ENCODE peak calls at places on chromosomes 2 and 18, in six cellular contexts. F is IMR-90, L is mesenchymal stem cell, X is neuronal stem cell, M is trophoblast cell, W is mesendoderm. U is an unnamed sample.
A peak's percentile ranks its signal among the peaks of the same experiment; 100 is the strongest.

GRCh38 chr2:111239107-111239506 is 118.4 kb downstream of the BCL2L11 start:
- DNase-seq in M (no peak), L (no peak), X (no peak), F (no peak), W (no peak), U (no peak)

GRCh38 chr2:30465171-30465545 is 18.1 kb downstream of the LCLAT1 start:
- DNase-seq in W (no peak), L (no peak), M (no peak), F (no peak), X (no peak), U (no peak)

GRCh38 chr18:5380581-5380980 is 85.1 kb upstream of the ZBTB14 start:
- DNase-seq in W (no peak), L (no peak), X (no peak), M (no peak), F (no peak), U (no peak)

GRCh38 chr18:37570336-37570930 is 4.8 kb upstream of the CELF4 start:
- DNase-seq in M (no peak), F (no peak), L (no peak), X (no peak), W (peak; percentile 61), U (peak; percentile 63)

GRCh38 chr2:232489516-232490220 is 2.0 kb upstream of the ECEL1 start:
- DNase-seq in X (no peak), W (no peak), F (no peak), M (no peak), L (no peak), U (peak; percentile 47)

GRCh38 chr2:159030674-159031380 is 62.4 kb downstream of the TANC1 start:
- DNase-seq in X (peak; percentile 37), L (peak; percentile 90), W (peak; percentile 99), F (peak; percentile 83), M (peak; percentile 72), U (peak; percentile 55)

GRCh38 chr18:79749251-79750191 is 48.2 kb upstream of the KCNG2 start:
- DNase-seq in L (no peak), X (no peak), M (no peak), F (peak; percentile 14), W (no peak), U (no peak)

GRCh38 chr2:149330127-149331022 is at the start of gene LYPD6:
- DNase-seq in M (peak; percentile 89), L (peak; percentile 83), X (peak; percentile 82), W (peak; percentile 82), F (peak; percentile 52), U (peak; percentile 78)

GRCh38 chr2:120589782-120590608 is 145.7 kb upstream of the GLI2 start:
- DNase-seq in M (peak; percentile 56), F (peak; percentile 98), X (no peak), W (no peak), L (no peak), U (no peak)

GRCh38 chr2:26946841-26947784 is 23.3 kb upstream of the MAPRE3 start:
- DNase-seq in X (no peak), L (peak; percentile 76), F (peak; percentile 39), W (no peak), M (peak; percentile 9), U (no peak)

GRCh38 chr18:9336827-9337226 is 2.3 kb downstream of the TWSG1 start:
- DNase-seq in F (no peak), W (no peak), M (no peak), X (no peak), L (no peak), U (no peak)

GRCh38 chr2:27494284-27494943 is 586 bp downstream of the FNDC4 start:
- DNase-seq in F (peak; percentile 20), M (peak; percentile 47), X (peak; percentile 29), W (peak; percentile 38), L (peak; percentile 35), U (peak; percentile 43)

GRCh38 chr2:83069724-83070123 is 1389.4 kb downstream of the SUCLG1 start:
- DNase-seq in M (no peak), F (peak; percentile 28), X (no peak), L (peak; percentile 56), W (no peak), U (no peak)

GRCh38 chr2:39538713-39539112 is 101.6 kb upstream of the MAP4K3 start:
- DNase-seq in M (no peak), X (no peak), F (no peak), L (no peak), W (no peak), U (no peak)

GRCh38 chr2:189236066-189236465 is 56.5 kb upstream of the COL5A2 start:
- DNase-seq in F (peak; percentile 51), W (no peak), L (no peak), X (no peak), M (no peak), U (no peak)

GRCh38 chr2:26629751-26630150 is 11.4 kb downstream of the CIB4 start:
- DNase-seq in M (no peak), X (no peak), W (no peak), F (no peak), L (no peak), U (no peak)

GRCh38 chr2:45860136-45861106 is 208.9 kb downstream of the PRKCE start:
- DNase-seq in W (peak; percentile 21), L (peak; percentile 76), F (peak; percentile 38), M (no peak), X (no peak), U (no peak)

GRCh38 chr18:905948-906415 is 1.3 kb downstream of the ADCYAP1 start:
- DNase-seq in M (no peak), L (no peak), F (no peak), X (no peak), W (peak; percentile 22), U (peak; percentile 38)

GRCh38 chr18:904135-905090 is at the start of gene ADCYAP1:
- DNase-seq in W (peak; percentile 80), X (no peak), L (peak; percentile 17), M (no peak), F (no peak), U (peak; percentile 72)

GRCh38 chr18:903703-904102 is 968 bp upstream of the ADCYAP1 start:
- DNase-seq in W (peak; percentile 73), M (peak; percentile 66), L (peak; percentile 51), F (peak; percentile 10), X (no peak), U (peak; percentile 73)

GRCh38 chr18:906416-907170 is 1.9 kb downstream of the ADCYAP1 start:
- DNase-seq in W (peak; percentile 71), M (no peak), X (no peak), F (no peak), L (no peak), U (peak; percentile 83)

GRCh38 chr18:905307-905947 is 756 bp downstream of the ADCYAP1 start:
- DNase-seq in W (peak; percentile 14), X (no peak), F (no peak), M (no peak), L (no peak), U (peak; percentile 34)
- H3K18ac ChIP-seq in W (no peak overlapping the region), X (peak overlapping the region; percentile 13), F (no peak overlapping the region), M (no peak overlapping the region), L (no peak overlapping the region), U (no peak overlapping the region)

GRCh38 chr2:101738649-101739048 is 41.1 kb downstream of the MAP4K4 start:
- DNase-seq in X (no peak), F (no peak), L (no peak), M (no peak), W (no peak), U (no peak)

GRCh38 chr2:101743288-101743687 is 45.8 kb downstream of the MAP4K4 start:
- DNase-seq in W (no peak), L (no peak), F (no peak), M (no peak), X (no peak), U (no peak)

GRCh38 chr2:101740555-101740964 is 43.1 kb downstream of the MAP4K4 start:
- DNase-seq in L (peak; percentile 38), X (no peak), M (no peak), W (no peak), F (peak; percentile 37), U (no peak)

GRCh38 chr2:101744832-101745231 is 47.3 kb downstream of the MAP4K4 start:
- DNase-seq in W (no peak), F (no peak), L (no peak), X (no peak), M (no peak), U (no peak)

GRCh38 chr2:101741775-101742520 is 44.4 kb downstream of the MAP4K4 start:
- DNase-seq in X (peak; percentile 43), M (no peak), L (peak; percentile 48), W (peak; percentile 89), F (no peak), U (peak; percentile 76)
- H3K18ac ChIP-seq in X (no peak overlapping the region), M (peak overlapping the region; percentile 25), L (no peak overlapping the region), W (peak overlapping the region; percentile 45), F (peak overlapping the region; percentile 5), U (no peak overlapping the region)

DNA sequence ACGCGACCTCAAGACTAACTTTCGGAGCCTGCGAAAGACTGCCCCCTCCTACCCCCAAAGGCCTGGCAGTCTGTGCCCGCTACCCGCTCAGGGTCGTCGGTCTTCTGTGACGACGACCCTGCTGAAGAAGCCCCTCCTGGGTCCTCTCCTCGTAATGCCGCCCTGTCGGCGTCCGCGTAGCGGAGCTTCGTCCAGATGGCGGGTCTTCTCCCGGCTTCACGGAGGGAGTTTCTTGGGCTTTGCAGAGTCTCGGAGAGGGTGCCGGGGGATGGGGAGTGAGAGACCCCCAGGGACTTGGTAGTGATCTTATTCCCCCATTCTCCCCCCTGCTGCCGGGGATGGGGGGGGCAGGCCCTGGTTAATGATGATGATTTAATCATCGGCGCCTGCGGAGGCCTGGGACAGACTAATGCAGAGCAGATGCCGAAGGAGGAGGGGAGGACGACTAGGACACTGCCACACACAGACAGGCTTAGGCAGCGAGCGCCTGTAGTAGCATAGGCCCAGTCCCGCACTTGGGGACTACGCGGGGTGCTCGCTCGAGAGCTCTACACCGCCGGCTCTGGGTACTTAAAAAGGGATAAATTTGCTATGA is 528 bp upstream of the PCGF1 start:
- DNase-seq in X (no peak), L (peak; percentile 63), F (peak; percentile 38), M (peak; percentile 49), W (peak; percentile 73), U (peak; percentile 66)
- H3K18ac ChIP-seq in X (peak overlapping the region; percentile 85), L (peak overlapping the region; percentile 92), F (peak overlapping the region; percentile 1), M (peak overlapping the region; percentile 56), W (peak overlapping the region; percentile 97), U (no peak overlapping the region)

DNA sequence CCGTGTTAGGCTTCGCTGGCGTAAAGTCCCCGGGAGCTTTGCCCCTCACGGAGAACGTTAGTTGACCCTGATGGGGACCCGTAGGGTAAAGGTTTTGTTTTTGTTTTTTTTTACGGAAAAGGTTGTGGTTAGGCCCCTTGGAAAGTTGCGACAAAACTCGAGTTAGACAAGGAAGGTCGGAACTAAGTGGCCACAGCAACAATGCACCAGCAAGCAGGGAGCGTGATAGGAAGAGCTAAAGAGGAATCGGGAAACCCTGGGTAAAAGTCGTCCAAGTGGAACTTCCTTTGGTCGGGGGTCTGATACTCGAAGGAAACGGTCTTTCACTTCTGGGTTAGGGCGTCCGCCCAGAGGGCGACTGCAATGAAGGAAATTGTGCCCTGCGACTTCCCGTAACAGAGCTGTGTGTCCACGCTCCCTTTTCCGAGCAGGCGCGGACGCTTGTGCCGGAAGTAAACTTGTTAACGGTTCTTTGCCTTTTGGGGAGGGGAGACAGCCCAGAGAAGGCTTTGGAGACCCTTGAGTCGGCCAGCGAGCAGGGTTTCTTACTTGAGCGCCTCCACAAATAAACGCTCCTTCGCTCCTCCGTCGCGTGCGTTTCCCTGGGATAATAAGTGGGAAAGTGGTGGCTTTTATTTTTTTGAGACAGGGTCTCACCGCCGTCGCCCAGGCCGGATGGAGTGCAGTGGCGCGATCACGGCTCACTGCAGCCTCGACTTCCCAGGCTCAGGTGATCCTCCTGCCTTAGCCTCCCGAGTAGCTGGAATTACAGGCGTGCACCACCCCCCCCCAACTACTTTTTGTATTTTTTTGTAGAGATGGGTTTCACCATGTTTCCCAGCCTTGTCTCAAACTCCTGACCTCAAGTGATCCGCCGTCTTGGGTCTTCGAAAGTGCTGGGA is 641 bp upstream of the CLASP1 start:
- DNase-seq in X (peak; percentile 87), M (peak; percentile 90), W (peak; percentile 96), F (peak; percentile 90), L (peak; percentile 94), U (peak; percentile 88)
- H3K18ac ChIP-seq in X (peak overlapping the region; percentile 92), M (peak overlapping the region; percentile 81), W (peak overlapping the region; percentile 85), F (peak overlapping the region; percentile 97), L (peak overlapping the region; percentile 92), U (peak overlapping the region; percentile 9)

U was measured in H9.